ENCODE peak calls at places on chromosomes 12 and 14, in four cellular contexts. F is stimulated activated effector memory CD8-positive, alpha-beta T cell treated with anti-CD3 and anti-CD28 coated beads, Interleukin-12 subunit alpha, Interleukin-12 subunit beta, amount 100 ng/mL, for 72 hours; Q is iPS DF 6.9; R is H54. L is an unnamed sample.

GRCh38 chr12:113261847-113262470 is 40.7 kb downstream of the TPCN1 start:
- DNase-seq in F (no peak), R (no peak), Q (no peak), L (no peak)

GRCh38 chr12:131832393-131833231 is 4.4 kb downstream of the MMP17 start:
- DNase-seq in R (peak), F (no peak), Q (no peak), L (peak)

GRCh38 chr12:16307843-16308475 is 30.5 kb upstream of the SLC15A5 start:
- DNase-seq in F (no peak), Q (no peak), R (no peak), L (no peak)

GRCh38 chr12:98698603-98699463 is 53.7 kb downstream of the APAF1 start:
- DNase-seq in R (peak), F (peak), Q (peak), L (peak)

GRCh38 chr14:61925043-61925442 is 162.8 kb downstream of the SNAPC1 start:
- DNase-seq in R (no peak), Q (no peak), F (no peak), L (peak)

GRCh38 chr12:98073610-98074009 is 441.8 kb upstream of the TMPO start:
- DNase-seq in Q (no peak), F (no peak), R (no peak), L (no peak)

GRCh38 chr12:76883151-76883550 is 4.3 kb upstream of the CSRP2 start:
- DNase-seq in F (no peak), Q (no peak), R (peak), L (no peak)

GRCh38 chr12:52419656-52420055 is 13.5 kb upstream of the KRT82 start:
- DNase-seq in Q (no peak), R (no peak), F (no peak), L (no peak)

GRCh38 chr12:20142956-20143355 is 225.4 kb upstream of the PDE3A start:
- DNase-seq in F (no peak), R (no peak), Q (peak), L (no peak)

GRCh38 chr12:92369061-92369460 is 223.4 kb upstream of the BTG1 start:
- DNase-seq in F (no peak), R (no peak), Q (no peak), L (no peak)

GRCh38 chr12:6872073-6873048 is 742 bp downstream of the SPSB2 start:
- DNase-seq in Q (no peak), R (peak), F (peak), L (peak)

GRCh38 chr12:75587340-75588106 is 76.1 kb upstream of the KRR1 start:
- DNase-seq in F (no peak), R (no peak), Q (no peak), L (no peak)

GRCh38 chr14:59511916-59512530 is 27.7 kb downstream of the JKAMP start:
- DNase-seq in F (no peak), Q (peak), R (no peak), L (no peak)

GRCh38 chr12:74426091-74426490 is 111.5 kb upstream of the ATXN7L3B start:
- DNase-seq in Q (no peak), F (no peak), R (no peak), L (no peak)

GRCh38 chr14:38336298-38336697 is 80.4 kb upstream of the CLEC14A start:
- DNase-seq in Q (no peak), R (no peak), F (no peak), L (no peak)

GRCh38 chr12:42525444-42525843 is 64.1 kb downstream of the PRICKLE1 start:
- DNase-seq in R (no peak), Q (no peak), F (no peak), L (no peak)

GRCh38 chr14:55123101-55123500 is 6.0 kb upstream of the LGALS3 start:
- DNase-seq in R (peak), F (no peak), Q (no peak), L (no peak)

GRCh38 chr14:68637106-68638021 is 155.5 kb downstream of the ZFP36L1 start:
- DNase-seq in R (no peak), Q (no peak), F (no peak), L (peak)

GRCh38 chr14:55301722-55302121 is 30.5 kb downstream of the FBXO34 start:
- DNase-seq in F (peak), Q (no peak), R (peak), L (no peak)

GRCh38 chr12:114764516-114764915 is 80.5 kb upstream of the TBX3 start:
- DNase-seq in R (no peak), F (no peak), Q (no peak), L (no peak)

GRCh38 chr12:98645572-98646067 is 530 bp downstream of the APAF1 start:
- DNase-seq in Q (peak), R (peak), F (no peak), L (no peak)

GRCh38 chr14:76779221-76780057 is 18.2 kb downstream of the VASH1 start:
- DNase-seq in F (no peak), Q (no peak), R (no peak), L (no peak)

GRCh38 chr14:75497701-75498100 is 24.6 kb upstream of the BATF start:
- DNase-seq in R (no peak), Q (no peak), F (no peak), L (no peak)

GRCh38 chr14:35879654-35880249 is 53.6 kb downstream of the BRMS1L start:
- DNase-seq in R (no peak), F (no peak), Q (no peak), L (peak)

GRCh38 chr14:101727611-101728010 is 33.9 kb upstream of the PPP2R5C start:
- DNase-seq in F (no peak), Q (no peak), R (no peak), L (no peak)

L was measured in midbrain.